ENCODE peak calls at places on chromosomes 16 and 17, in five cellular contexts. Z, B, Q, D and C are unnamed samples.

GRCh38 chr17:17204635-17205231 is 1.4 kb downstream of the PLD6 start:
- DNase-seq in Z (no peak), B (no peak), Q (no peak), D (peak; percentile 49), C (no peak)

GRCh38 chr17:72518810-72519597 is 398.2 kb downstream of the SOX9 start:
- DNase-seq in Z (no peak), B (no peak), Q (no peak), D (peak; percentile 74), C (no peak)

GRCh38 chr17:63700528-63701441 is 860 bp upstream of the LIMD2 start:
- DNase-seq in Z (peak; percentile 49), B (no peak), Q (peak; percentile 78), D (peak; percentile 76), C (peak; percentile 80)

GRCh38 chr17:9566067-9566466 is 9.6 kb downstream of the STX8 start:
- DNase-seq in Z (no peak), B (no peak), Q (no peak), D (no peak), C (no peak)

GRCh38 chr17:40442392-40443195 is 656 bp upstream of the IGFBP4 start:
- DNase-seq in Z (no peak), B (no peak), Q (peak; percentile 55), D (peak; percentile 66), C (peak; percentile 86)

GRCh38 chr17:77395609-77396008 is 254.8 kb downstream of the SEC14L1 start:
- DNase-seq in Z (no peak), B (no peak), Q (no peak), D (no peak), C (no peak)

GRCh38 chr16:76278976-76279375 is 1.8 kb downstream of the CNTNAP4 start:
- DNase-seq in Z (no peak), B (no peak), Q (peak; percentile 60), D (no peak), C (no peak)

GRCh38 chr17:9890124-9890523 is 14.9 kb downstream of the RCVRN start:
- DNase-seq in Z (no peak), B (no peak), Q (peak; percentile 86), D (no peak), C (no peak)

GRCh38 chr17:35086931-35087573 is 23.5 kb upstream of the RFFL start:
- DNase-seq in Z (no peak), B (no peak), Q (no peak), D (no peak), C (no peak)

GRCh38 chr16:88442811-88443576 is 10.1 kb upstream of the ZFPM1 start:
- DNase-seq in Z (peak; percentile 83), B (no peak), Q (peak; percentile 78), D (peak; percentile 77), C (peak; percentile 84)

GRCh38 chr16:82603784-82604411 is 22.9 kb upstream of the CDH13 start:
- DNase-seq in Z (no peak), B (no peak), Q (peak; percentile 73), D (no peak), C (no peak)

GRCh38 chr17:59652119-59652518 is 32.4 kb downstream of the CLTC start:
- DNase-seq in Z (no peak), B (no peak), Q (no peak), D (no peak), C (no peak)

GRCh38 chr17:3903051-3903825 is 10.4 kb upstream of the CAMKK1 start:
- DNase-seq in Z (no peak), B (no peak), Q (no peak), D (no peak), C (no peak)

GRCh38 chr16:19291459-19291858 is 5.9 kb downstream of the CLEC19A start:
- DNase-seq in Z (no peak), B (no peak), Q (peak; percentile 94), D (no peak), C (no peak)

GRCh38 chr17:77543779-77544178 is 403.0 kb downstream of the SEC14L1 start:
- DNase-seq in Z (no peak), B (no peak), Q (no peak), D (no peak), C (no peak)

GRCh38 chr17:6812295-6812694 is 19.2 kb downstream of the TEKT1 start:
- DNase-seq in Z (no peak), B (no peak), Q (no peak), D (no peak), C (no peak)

GRCh38 chr17:80352991-80353665 is 61.8 kb upstream of the ENDOV start:
- DNase-seq in Z (no peak), B (no peak), Q (no peak), D (no peak), C (no peak)

GRCh38 chr17:34601431-34601830 is 22.0 kb downstream of the TMEM132E start:
- DNase-seq in Z (no peak), B (no peak), Q (no peak), D (no peak), C (no peak)

GRCh38 chr16:64589836-64590235 is 532.0 kb downstream of the CDH11 start:
- DNase-seq in Z (no peak), B (no peak), Q (no peak), D (no peak), C (no peak)

GRCh38 chr17:42405963-42406495 is 17.0 kb downstream of the CAVIN1 start:
- DNase-seq in Z (peak; percentile 81), B (no peak), Q (peak; percentile 72), D (peak; percentile 86), C (peak; percentile 93)

GRCh38 chr17:60535382-60536279 is 9.6 kb upstream of the APPBP2 start:
- DNase-seq in Z (no peak), B (peak; percentile 79), Q (no peak), D (no peak), C (no peak)

GRCh38 chr16:4329354-4329775 is 13.5 kb downstream of the GLIS2 start:
- DNase-seq in Z (no peak), B (no peak), Q (no peak), D (no peak), C (no peak)

GRCh38 chr16:85395207-85395912 is 217.8 kb upstream of the GSE1 start:
- DNase-seq in Z (no peak), B (peak; percentile 93), Q (no peak), D (peak; percentile 74), C (peak; percentile 84)

GRCh38 chr17:27333410-27333980 is 39.6 kb downstream of the WSB1 start:
- DNase-seq in Z (no peak), B (no peak), Q (no peak), D (no peak), C (no peak)

GRCh38 chr16:56684926-56685590 is 2.8 kb downstream of the MT1X start:
- DNase-seq in Z (no peak), B (no peak), Q (no peak), D (no peak), C (no peak)

GRCh38 chr16:1859650-1860049 is 12.3 kb downstream of the MEIOB start:
- DNase-seq in Z (no peak), B (no peak), Q (no peak), D (peak; percentile 55), C (no peak)

GRCh38 chr17:39161967-39162366 is 4.0 kb downstream of the ARL5C start:
- DNase-seq in Z (no peak), B (no peak), Q (no peak), D (no peak), C (no peak)

GRCh38 chr17:82065638-82066303 is at the start of gene DUS1L:
- DNase-seq in Z (peak; percentile 78), B (no peak), Q (peak; percentile 50), D (peak; percentile 76), C (peak; percentile 84)

GRCh38 chr17:29847527-29847931 is 82.5 kb downstream of the SSH2 start:
- DNase-seq in Z (no peak), B (no peak), Q (peak; percentile 61), D (no peak), C (no peak)